ENCODE peak calls at places on chromosomes 11 and 22, in four cellular contexts. Z is right atrium auricular region; X is activated CD8-positive, alpha-beta T cell treated with anti-CD3 and anti-CD28 coated beads for 36 hours; B is B cell. R is an unnamed sample.

GRCh38 chr22:50242406-50242949 is 2.3 kb downstream of the TUBGCP6 start:
- DNase-seq in Z (no peak), X (no peak), B (no peak), R (no peak)

GRCh38 chr11:70448983-70449567 is 50.7 kb downstream of the CTTN start:
- DNase-seq in Z (no peak), X (no peak), B (no peak), R (no peak)

GRCh38 chr22:23144926-23145906 is at the start of gene RAB36:
- DNase-seq in Z (peak), X (peak), B (peak), R (peak)

GRCh38 chr11:6531267-6531752 is 34.2 kb downstream of the DNHD1 start:
- DNase-seq in Z (no peak), X (peak), B (no peak), R (peak)

GRCh38 chr11:2526808-2527381 is 82.1 kb downstream of the KCNQ1 start:
- DNase-seq in Z (no peak), X (peak), B (peak), R (peak)

GRCh38 chr11:70772950-70773349 is 374.6 kb downstream of the CTTN start:
- DNase-seq in Z (no peak), X (no peak), B (no peak), R (no peak)

GRCh38 chr11:77267910-77268309 is 33.6 kb downstream of the GDPD4 start:
- DNase-seq in Z (no peak), X (no peak), B (no peak), R (no peak)

GRCh38 chr11:61090092-61090491 is 12.2 kb upstream of the CD5 start:
- DNase-seq in Z (no peak), X (no peak), B (no peak), R (no peak)

GRCh38 chr11:34250732-34251639 is 106.8 kb downstream of the ABTB2 start:
- DNase-seq in Z (peak), X (peak), B (peak), R (peak)

GRCh38 chr11:74681686-74682651 is 49.3 kb downstream of the CHRDL2 start:
- DNase-seq in Z (peak), X (no peak), B (no peak), R (no peak)

GRCh38 chr11:62138630-62139425 is 15.0 kb downstream of the INCENP start:
- DNase-seq in Z (no peak), X (no peak), B (peak), R (no peak)

GRCh38 chr11:68437927-68438657 is 22.5 kb upstream of the PPP6R3 start:
- DNase-seq in Z (no peak), X (no peak), B (no peak), R (no peak)

GRCh38 chr22:17969732-17970131 is 54.6 kb downstream of the MICAL3 start:
- DNase-seq in Z (peak), X (no peak), B (no peak), R (no peak)

GRCh38 chr11:31160504-31161422 is 208.8 kb downstream of the DCDC1 start:
- DNase-seq in Z (no peak), X (no peak), B (no peak), R (no peak)

DNA sequence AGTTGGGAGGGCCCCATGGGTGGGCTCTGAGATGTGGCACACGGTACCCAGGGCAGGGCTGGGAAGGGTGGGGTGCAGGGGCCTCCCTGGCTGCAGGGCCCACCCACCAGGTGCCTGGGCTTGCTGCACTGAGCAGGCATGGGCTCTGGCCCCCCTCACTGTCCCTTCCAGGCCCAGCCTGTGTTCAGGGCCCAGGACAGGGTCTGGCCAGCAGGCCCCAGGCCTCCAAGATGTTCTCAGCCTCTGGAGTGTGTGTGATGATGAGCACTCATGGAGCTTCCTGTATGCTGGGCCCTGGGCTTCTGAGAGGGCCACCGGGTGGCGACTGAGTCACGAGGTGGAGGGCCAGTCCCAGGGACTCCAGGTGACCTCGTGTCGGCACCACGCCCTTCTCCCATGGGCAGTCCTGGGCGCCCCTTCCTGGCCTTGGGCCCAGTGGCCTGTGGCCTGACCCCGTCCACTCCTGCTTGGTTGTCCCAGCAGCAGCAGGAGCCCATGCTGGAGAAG is 55.9 kb upstream of the CCDC188 start:
- DNase-seq in Z (no peak), X (peak), B (no peak), R (no peak)
- TF ChIP-seq CTCF in Z (no peak), X (no peak), B (no peak), R (no peak)

GRCh38 chr11:90288207-90288821 is 65.5 kb upstream of the CHORDC1 start:
- DNase-seq in Z (no peak), X (no peak), B (no peak), R (peak)
- TF ChIP-seq CTCF in Z (peak), X (peak), B (peak), R (peak)

GRCh38 chr22:19966908-19967750 is 25.5 kb upstream of the TXNRD2 start:
- DNase-seq in Z (no peak), X (no peak), B (no peak), R (no peak)

GRCh38 chr22:19963863-19964642 is 22.4 kb upstream of the TXNRD2 start:
- DNase-seq in Z (no peak), X (no peak), B (no peak), R (no peak)

GRCh38 chr22:19964701-19965386 is 23.2 kb upstream of the TXNRD2 start:
- DNase-seq in Z (no peak), X (no peak), B (no peak), R (no peak)

GRCh38 chr22:19967850-19968449 is 26.3 kb upstream of the TXNRD2 start:
- DNase-seq in Z (no peak), X (no peak), B (no peak), R (no peak)

GRCh38 chr22:19965771-19966709 is 24.4 kb upstream of the TXNRD2 start:
- DNase-seq in Z (no peak), X (no peak), B (no peak), R (no peak)
- TF ChIP-seq CTCF in Z (no peak), X (peak), B (peak), R (peak)

DNA sequence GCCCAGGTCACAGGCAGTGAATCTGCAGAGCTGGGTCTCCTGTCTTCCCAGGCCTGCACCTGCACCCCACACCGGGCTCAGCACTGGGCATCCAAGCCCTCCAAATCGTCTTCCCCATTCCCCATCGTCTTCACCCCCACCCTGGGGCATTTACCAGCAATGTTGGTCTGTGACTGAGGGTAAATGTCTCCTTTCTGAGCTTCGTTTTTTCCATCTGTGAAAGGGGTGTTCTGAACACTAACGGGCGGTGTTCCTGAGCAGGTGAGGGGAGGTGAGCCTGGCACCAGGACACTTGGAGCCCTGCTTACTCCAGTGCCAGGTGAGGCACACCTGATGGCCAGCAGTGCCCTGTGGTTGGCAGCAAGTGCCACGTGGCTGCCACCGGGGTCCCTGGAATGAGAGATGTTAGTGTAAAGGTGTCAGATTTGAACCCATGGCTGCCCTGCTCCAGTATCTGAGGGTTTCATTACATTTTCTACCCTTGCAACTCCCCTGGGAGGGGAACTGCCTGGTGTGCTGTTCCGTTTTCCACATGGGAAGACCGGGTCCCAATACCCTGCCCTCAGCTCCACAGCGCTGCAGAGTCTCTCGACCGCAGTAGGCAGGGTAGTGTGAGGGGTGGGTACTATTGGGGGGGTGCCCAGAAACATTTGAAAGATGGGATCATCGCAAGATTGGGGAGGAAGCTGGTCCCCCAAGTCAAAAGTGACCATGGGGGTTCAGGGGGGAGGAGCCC is 1.9 kb downstream of the CDC42EP1 start:
- DNase-seq in Z (no peak), X (no peak), B (no peak), R (no peak)
- TF ChIP-seq CTCF in Z (peak), X (peak), B (peak), R (no peak)

GRCh38 chr11:12761029-12761428 is 86.8 kb downstream of the TEAD1 start:
- DNase-seq in Z (no peak), X (no peak), B (no peak), R (no peak)
- TF ChIP-seq CTCF in Z (peak), X (no peak), B (no peak), R (no peak)

GRCh38 chr11:47185305-47186075 is 744 bp downstream of the PACSIN3 start:
- DNase-seq in Z (no peak), X (no peak), B (no peak), R (no peak)

GRCh38 chr11:47186937-47187681 is 875 bp upstream of the PACSIN3 start:
- DNase-seq in Z (no peak), X (peak), B (peak), R (peak)

GRCh38 chr11:47187723-47188122 is 1.5 kb upstream of the PACSIN3 start:
- DNase-seq in Z (no peak), X (no peak), B (no peak), R (no peak)

GRCh38 chr11:47184711-47185304 is 1.4 kb downstream of the PACSIN3 start:
- DNase-seq in Z (no peak), X (no peak), B (no peak), R (no peak)

DNA sequence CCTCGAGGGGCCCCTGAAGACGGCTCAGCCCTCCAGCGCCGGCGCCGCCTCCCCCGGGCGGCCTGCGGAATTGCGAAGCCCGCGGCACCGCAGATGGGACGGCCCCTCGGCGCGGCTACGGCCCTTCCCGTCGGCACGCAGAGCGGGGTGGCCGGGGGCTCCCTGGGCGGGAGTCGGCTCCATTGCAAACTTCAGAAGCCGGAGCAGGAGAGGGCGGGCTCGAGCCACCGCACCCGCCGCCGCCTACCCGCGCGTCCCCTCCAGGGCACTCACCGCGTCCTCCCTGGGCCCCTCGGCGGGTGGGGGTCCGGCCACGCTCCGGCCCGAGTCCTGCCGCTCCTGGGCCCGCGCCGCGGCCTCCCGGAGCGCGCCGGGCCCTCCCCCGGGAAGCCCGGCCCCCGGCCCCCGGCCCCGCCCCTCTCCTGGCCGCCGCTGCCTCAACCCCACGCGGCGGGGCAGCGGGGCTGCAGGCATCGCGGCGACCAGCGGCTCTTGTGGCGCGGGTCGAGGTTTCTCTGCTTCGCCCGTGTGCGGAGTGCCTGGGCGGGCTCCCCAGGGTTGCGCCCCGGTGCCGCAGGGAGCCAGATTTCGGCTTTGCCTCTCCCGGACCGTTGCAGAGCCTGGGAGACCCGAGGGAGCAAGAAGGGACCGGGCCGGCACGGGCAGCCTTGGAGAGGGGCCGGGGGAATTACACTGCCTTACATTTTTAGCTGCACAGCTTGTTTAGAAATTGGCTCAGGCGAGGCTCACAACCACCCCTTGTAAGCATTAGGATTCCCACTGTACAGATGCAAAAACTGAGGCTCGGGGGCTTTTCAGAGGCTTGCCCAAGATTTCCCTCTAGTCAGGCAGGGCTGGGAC is at the start of gene PACSIN3:
- DNase-seq in Z (no peak), X (peak), B (peak), R (peak)
- TF ChIP-seq CTCF in Z (no peak), X (peak), B (no peak), R (no peak)

GRCh38 chr11:36053901-36054300 is 110.0 kb downstream of the LDLRAD3 start:
- DNase-seq in Z (no peak), X (no peak), B (no peak), R (no peak)
- TF ChIP-seq CTCF in Z (no peak), X (no peak), B (no peak), R (no peak)

GRCh38 chr11:115383431-115383830 is 120.8 kb downstream of the CADM1 start:
- DNase-seq in Z (no peak), X (no peak), B (no peak), R (no peak)

GRCh38 chr11:115384236-115384635 is 120.0 kb downstream of the CADM1 start:
- DNase-seq in Z (no peak), X (no peak), B (no peak), R (no peak)

GRCh38 chr11:115377882-115378296 is 126.3 kb downstream of the CADM1 start:
- DNase-seq in Z (no peak), X (no peak), B (no peak), R (no peak)

GRCh38 chr11:115385211-115385610 is 119.0 kb downstream of the CADM1 start:
- DNase-seq in Z (no peak), X (no peak), B (no peak), R (no peak)

DNA sequence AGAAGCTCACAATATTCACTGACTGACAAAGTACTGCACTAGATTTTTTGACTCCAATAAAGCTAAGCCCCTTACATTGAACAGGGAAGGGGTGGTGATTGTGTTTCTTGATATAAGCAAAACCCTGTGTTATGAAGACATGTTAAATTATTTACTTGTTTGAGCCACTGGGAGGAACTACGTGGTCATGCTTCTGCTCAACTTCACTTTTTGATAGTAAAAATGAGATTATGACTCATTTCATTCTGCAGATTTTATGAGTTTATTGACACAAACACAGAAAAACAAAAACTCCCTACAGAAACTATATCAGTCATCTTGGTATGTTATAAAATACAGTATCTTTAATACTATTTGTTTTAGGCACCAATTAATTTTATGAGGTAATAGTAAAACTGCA is 124.7 kb downstream of the CADM1 start:
- DNase-seq in Z (no peak), X (no peak), B (no peak), R (peak)
- TF ChIP-seq CTCF in Z (no peak), X (no peak), B (no peak), R (no peak)

GRCh38 chr11:47448566-47449427 is at the start of gene RAPSN:
- DNase-seq in Z (no peak), X (no peak), B (no peak), R (no peak)

GRCh38 chr11:47449541-47449940 is 605 bp upstream of the RAPSN start:
- DNase-seq in Z (no peak), X (no peak), B (no peak), R (no peak)

GRCh38 chr11:47453365-47453764 is 4.4 kb upstream of the RAPSN start:
- DNase-seq in Z (no peak), X (peak), B (no peak), R (no peak)

GRCh38 chr11:47451436-47451835 is 2.5 kb upstream of the RAPSN start:
- DNase-seq in Z (no peak), X (no peak), B (no peak), R (no peak)

GRCh38 chr11:47451990-47452389 is 3.1 kb upstream of the RAPSN start:
- DNase-seq in Z (no peak), X (no peak), B (no peak), R (no peak)
- TF ChIP-seq CTCF in Z (no peak), X (no peak), B (no peak), R (no peak)

R was measured in GM13976.